ENCODE peak calls at places on chromosomes 12 and 14, in four cellular contexts. N is HuH-7.5, I is NCI-H2171 treated with DMSO at 0.1 percent for 48 hours, Q is pancreas. F is an unnamed sample.

GRCh38 chr14:53338192-53338591 is 185.1 kb upstream of the DDHD1 start:
- DNase-seq in I (no peak), N (no peak), Q (no peak), F (no peak)

GRCh38 chr14:61453103-61453767 is 131.9 kb downstream of the PRKCH start:
- DNase-seq in Q (no peak), N (no peak), I (no peak), F (no peak)

GRCh38 chr14:32258574-32258973 is 55.5 kb upstream of the RNU6-8 start:
- DNase-seq in Q (no peak), N (no peak), I (no peak), F (no peak)

GRCh38 chr14:68975667-68976066 is 3.4 kb downstream of the ACTN1 start:
- DNase-seq in Q (no peak), N (no peak), I (no peak), F (no peak)

GRCh38 chr12:92469837-92470236 is 233.0 kb upstream of the PLEKHG7 start:
- DNase-seq in Q (no peak), I (no peak), N (peak), F (peak)

GRCh38 chr12:19375888-19376287 is 63.4 kb upstream of the AEBP2 start:
- DNase-seq in Q (no peak), I (no peak), N (no peak), F (no peak)

GRCh38 chr12:6360578-6361490 is 14.5 kb downstream of the SCNN1A start:
- DNase-seq in N (no peak), I (no peak), Q (no peak), F (no peak)

GRCh38 chr12:116370004-116370404 is 92.5 kb upstream of the MED13L start:
- DNase-seq in I (no peak), N (no peak), Q (no peak), F (no peak)

GRCh38 chr12:87368259-87368658 is 660.9 kb downstream of the C12orf50 start:
- DNase-seq in N (no peak), Q (no peak), I (no peak), F (no peak)

GRCh38 chr12:79886917-79887519 is 47.9 kb downstream of the PPP1R12A start:
- DNase-seq in Q (no peak), I (peak), N (no peak), F (no peak)

GRCh38 chr12:92467886-92468285 is 234.9 kb upstream of the PLEKHG7 start:
- DNase-seq in I (no peak), N (no peak), Q (no peak), F (no peak)

GRCh38 chr12:121955258-121956040 is 37.1 kb downstream of the CFAP251 start:
- DNase-seq in Q (no peak), N (no peak), I (peak), F (no peak)

GRCh38 chr14:20755037-20755436 is 9.3 kb downstream of the EDDM3A start:
- DNase-seq in N (no peak), I (no peak), Q (no peak), F (no peak)

GRCh38 chr12:47725893-47726292 is 603 bp upstream of the ENDOU start:
- DNase-seq in N (no peak), I (no peak), Q (no peak), F (no peak)

GRCh38 chr12:96400631-96401060 is 407 bp upstream of the CDK17 start:
- DNase-seq in N (peak), Q (no peak), I (peak), F (no peak)

GRCh38 chr12:49636979-49637378 is 13.6 kb downstream of the PRPF40B start:
- DNase-seq in Q (no peak), I (peak), N (peak), F (peak)

GRCh38 chr12:62689042-62689839 is 222.6 kb downstream of the MON2 start:
- DNase-seq in Q (no peak), I (no peak), N (no peak), F (no peak)

GRCh38 chr12:13067322-13067721 is 23.1 kb downstream of the FAM234B start:
- DNase-seq in I (no peak), N (no peak), Q (no peak), F (no peak)

GRCh38 chr12:51262758-51263177 is 7.4 kb downstream of the SMAGP start:
- DNase-seq in I (peak), N (no peak), Q (peak), F (no peak)

GRCh38 chr14:98176910-98177309 is 1095.1 kb downstream of the BCL11B start:
- DNase-seq in I (no peak), N (no peak), Q (no peak), F (no peak)

GRCh38 chr12:46150735-46151134 is 118.1 kb downstream of the SLC38A1 start:
- DNase-seq in I (no peak), Q (no peak), N (no peak), F (no peak)

GRCh38 chr14:105427893-105428485 is 8.4 kb downstream of the MTA1 start:
- DNase-seq in Q (no peak), I (no peak), N (no peak), F (no peak)